ENCODE peak calls at places on chromosome 3, in ten cellular contexts. U is IMR-90, E is ovary, L is MM.1S, D is bronchial epithelial cell, R is endothelial cell of umbilical vein, C is esophagus muscularis mucosa, N is left ventricle myocardium inferior, H is Panc1, Q is heart left ventricle. A is an unnamed sample.

GRCh38 chr3:143998266-143998665 is 26.6 kb downstream of the DIPK2A start:
- DNase-seq in C (no peak), N (no peak), U (peak; percentile 72), L (no peak), Q (no peak), E (no peak), H (no peak), D (peak; percentile 47), R (no peak), A (no peak)

GRCh38 chr3:182094321-182094720 is 382.6 kb downstream of the SOX2 start:
- DNase-seq in Q (no peak), D (no peak), U (no peak), H (no peak), C (no peak), E (no peak), N (no peak), R (no peak), L (no peak), A (no peak)

GRCh38 chr3:126621627-126622345 is 33.1 kb downstream of the TXNRD3 start:
- DNase-seq in C (no peak), U (peak; percentile 59), D (peak; percentile 47), E (no peak), N (no peak), R (no peak), Q (no peak), H (no peak), L (no peak), A (no peak)

GRCh38 chr3:195111322-195111710 is 159.6 kb downstream of the XXYLT1 start:
- DNase-seq in E (no peak), C (no peak), L (no peak), R (no peak), H (no peak), Q (no peak), U (no peak), N (no peak), D (no peak), A (no peak)

GRCh38 chr3:46811615-46812236 is 51.5 kb downstream of the MYL3 start:
- DNase-seq in Q (no peak), D (no peak), N (no peak), H (no peak), E (no peak), L (no peak), C (no peak), R (no peak), U (no peak), A (no peak)

GRCh38 chr3:11775493-11775892 is 71.2 kb downstream of the TAMM41 start:
- DNase-seq in H (no peak), D (no peak), N (no peak), R (no peak), U (no peak), E (no peak), C (no peak), Q (no peak), L (no peak), A (no peak)

GRCh38 chr3:24100694-24101402 is 155.8 kb downstream of the NR1D2 start:
- DNase-seq in E (no peak), D (no peak), C (peak; percentile 80), N (no peak), Q (no peak), L (no peak), R (no peak), U (peak; percentile 5), H (no peak), A (no peak)

GRCh38 chr3:162641869-162642350 is 1145.3 kb downstream of the OTOL1 start:
- DNase-seq in Q (no peak), D (no peak), L (no peak), R (no peak), E (no peak), U (peak; percentile 4), C (no peak), N (no peak), H (no peak), A (no peak)

GRCh38 chr3:113536627-113537101 is 4.3 kb downstream of the SIDT1 start:
- DNase-seq in H (no peak), U (no peak), D (peak; percentile 99), N (no peak), Q (no peak), C (no peak), R (peak; percentile 10), L (no peak), E (no peak), A (no peak)

GRCh38 chr3:113535898-113536297 is 3.5 kb downstream of the SIDT1 start:
- DNase-seq in H (no peak), R (no peak), N (no peak), D (no peak), L (no peak), Q (no peak), C (no peak), E (no peak), U (no peak), A (no peak)

GRCh38 chr3:113533534-113533892 is 1.2 kb downstream of the SIDT1 start:
- DNase-seq in U (no peak), C (no peak), L (peak; percentile 48), H (no peak), D (no peak), R (no peak), N (no peak), E (no peak), Q (no peak), A (no peak)

GRCh38 chr3:113532698-113533533 is 561 bp downstream of the SIDT1 start:
- DNase-seq in Q (peak; percentile 63), L (peak; percentile 31), U (no peak), N (no peak), C (no peak), H (no peak), R (peak; percentile 23), D (no peak), E (peak; percentile 43), A (no peak)

DNA sequence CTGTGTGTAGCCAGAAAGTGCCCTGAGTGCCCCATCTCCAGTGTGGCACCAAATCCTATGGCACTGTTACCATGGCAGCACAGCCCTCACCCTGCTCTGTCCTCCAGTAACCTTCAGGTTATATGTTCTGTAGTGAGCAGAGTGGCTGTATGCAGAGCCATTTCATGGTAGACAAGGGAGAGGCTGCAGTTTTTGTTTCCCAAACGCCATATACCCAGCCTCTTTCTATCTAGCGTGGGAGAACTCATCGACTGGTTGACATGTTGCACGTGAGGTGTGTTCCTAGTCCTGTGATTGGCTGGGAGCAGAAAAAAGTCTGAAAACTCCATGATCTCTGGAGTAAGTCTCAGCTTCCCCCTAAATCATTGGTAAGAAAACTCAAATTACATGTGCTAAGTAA is 2.0 kb downstream of the SIDT1 start:
- DNase-seq in Q (no peak), L (no peak), U (no peak), R (no peak), E (no peak), C (no peak), D (no peak), N (no peak), H (no peak), A (no peak)
- H3K4me3 ChIP-seq in Q (no peak overlapping the region), L (peak overlapping the region; percentile 81), U (no peak overlapping the region), R (no peak overlapping the region), E (no peak overlapping the region), C (no peak overlapping the region), D (no peak overlapping the region), N (no peak overlapping the region), H (no peak overlapping the region), A (no peak overlapping the region)

GRCh38 chr3:66255865-66256264 is 35.1 kb downstream of the SLC25A26 start:
- DNase-seq in E (no peak), U (no peak), R (no peak), C (no peak), H (no peak), L (no peak), N (no peak), Q (no peak), D (no peak), A (no peak)

GRCh38 chr3:66259721-66260255 is 39.0 kb downstream of the SLC25A26 start:
- DNase-seq in L (no peak), U (peak; percentile 52), D (peak; percentile 19), Q (no peak), R (peak; percentile 47), N (no peak), C (no peak), H (no peak), E (no peak), A (no peak)

GRCh38 chr3:66256806-66257205 is 36.0 kb downstream of the SLC25A26 start:
- DNase-seq in H (no peak), E (no peak), N (no peak), U (peak; percentile 72), D (no peak), R (peak; percentile 26), L (no peak), Q (no peak), C (no peak), A (no peak)

GRCh38 chr3:66253790-66254620 is 33.2 kb downstream of the SLC25A26 start:
- DNase-seq in L (peak; percentile 46), Q (no peak), R (peak; percentile 65), U (peak; percentile 67), H (peak; percentile 33), D (peak; percentile 52), N (no peak), C (no peak), E (no peak), A (no peak)
- TF ChIP-seq CTCF in L (peak; percentile 71), Q (peak; percentile 79), R (peak; percentile 28), U (peak; percentile 75), H (peak; percentile 61), D (peak; percentile 40), N (peak; percentile 85), C (peak; percentile 80), E (peak; percentile 43), A (peak; percentile 56)

GRCh38 chr3:125006190-125006855 is 49.5 kb downstream of the HEG1 start:
- DNase-seq in E (no peak), N (no peak), D (no peak), R (no peak), U (no peak), Q (no peak), C (no peak), H (no peak), L (no peak), A (no peak)

GRCh38 chr3:125002414-125002811 is 53.4 kb downstream of the HEG1 start:
- DNase-seq in R (no peak), Q (no peak), U (no peak), D (no peak), E (no peak), C (no peak), N (no peak), L (no peak), H (no peak), A (no peak)

GRCh38 chr3:125002834-125003368 is 52.9 kb downstream of the HEG1 start:
- DNase-seq in N (no peak), U (no peak), L (no peak), E (no peak), C (no peak), H (no peak), Q (no peak), D (no peak), R (no peak), A (no peak)

GRCh38 chr3:125003369-125003853 is 52.4 kb downstream of the HEG1 start:
- DNase-seq in R (no peak), L (no peak), N (peak; percentile 68), H (no peak), C (no peak), U (peak; percentile 72), E (peak; percentile 69), Q (no peak), D (no peak), A (no peak)

GRCh38 chr3:125004196-125004595 is 51.6 kb downstream of the HEG1 start:
- DNase-seq in D (no peak), U (peak; percentile 56), C (no peak), Q (no peak), N (no peak), E (no peak), L (no peak), R (no peak), H (no peak), A (no peak)
- H3K36me3 ChIP-seq in D (peaks cover 24% of the 10 kb centered on the region), U (peaks cover 78% of the 10 kb centered on the region), C (peaks cover 48% of the 10 kb centered on the region), Q (peaks cover 99% of the 10 kb centered on the region), N (peaks cover 95% of the 10 kb centered on the region), E (no peaks in the 10 kb centered on the region), L (no peaks in the 10 kb centered on the region), R (peaks cover 27% of the 10 kb centered on the region), H (peaks cover 34% of the 10 kb centered on the region), A (peaks cover 3% of the 10 kb centered on the region)

GRCh38 chr3:192155194-192155593 is 572.1 kb downstream of the FGF12 start:
- DNase-seq in N (no peak), D (no peak), U (no peak), R (no peak), L (no peak), C (no peak), Q (no peak), E (no peak), H (no peak), A (no peak)
- H3K4me3 ChIP-seq in N (peak overlapping the region; percentile 41), D (peak overlapping the region; percentile 7), U (no peak overlapping the region), R (no peak overlapping the region), L (peak overlapping the region; percentile 16), C (peak overlapping the region; percentile 31), Q (peak overlapping the region; percentile 37), E (no peak overlapping the region), H (peak overlapping the region; percentile 15), A (peak overlapping the region; percentile 36)